ENCODE peak calls at places on chromosome 6, in ten cellular contexts. H, Z, X, T, B, V, N, L, Q and Y are unnamed samples.

GRCh38 chr6:117078624-117079023 is 186.7 kb upstream of the VGLL2 start:
- DNase-seq in H (no peak), Z (no peak), X (no peak), T (no peak), B (no peak), V (no peak), N (no peak), L (no peak), Q (no peak), Y (no peak)

GRCh38 chr6:105199711-105200110 is 19.9 kb upstream of the POPDC3 start:
- DNase-seq in H (no peak), Z (no peak), X (no peak), T (no peak), B (no peak), V (no peak), N (peak; percentile 62), L (no peak), Q (peak; percentile 77), Y (no peak)

GRCh38 chr6:111677186-111677990 is 71.7 kb upstream of the TRAF3IP2 start:
- DNase-seq in H (no peak), Z (no peak), X (no peak), T (no peak), B (no peak), V (no peak), N (no peak), L (no peak), Q (no peak), Y (no peak)

GRCh38 chr6:63066053-63066704 is 145.1 kb upstream of the FKBP1C start:
- DNase-seq in H (no peak), Z (no peak), X (no peak), T (no peak), B (no peak), V (no peak), N (no peak), L (no peak), Q (no peak), Y (no peak)

GRCh38 chr6:122365775-122366403 is 33.6 kb upstream of the HSF2 start:
- DNase-seq in H (no peak), Z (no peak), X (no peak), T (no peak), B (no peak), V (no peak), N (no peak), L (peak; percentile 8), Q (no peak), Y (no peak)

GRCh38 chr6:128233501-128233900 is 286.9 kb downstream of the PTPRK start:
- DNase-seq in H (no peak), Z (no peak), X (no peak), T (no peak), B (no peak), V (no peak), N (no peak), L (no peak), Q (no peak), Y (no peak)

GRCh38 chr6:37399131-37399530 is 33.9 kb upstream of the CMTR1 start:
- DNase-seq in H (no peak), Z (no peak), X (no peak), T (no peak), B (no peak), V (no peak), N (no peak), L (no peak), Q (no peak), Y (no peak)

GRCh38 chr6:43143235-43144124 is 27.6 kb upstream of the SRF start:
- DNase-seq in H (peak; percentile 59), Z (peak; percentile 86), X (peak; percentile 80), T (peak; percentile 84), B (peak; percentile 79), V (peak; percentile 93), N (peak; percentile 86), L (peak; percentile 96), Q (peak; percentile 87), Y (peak; percentile 88)

GRCh38 chr6:163872335-163872734 is 457.8 kb downstream of the QKI start:
- DNase-seq in H (no peak), Z (no peak), X (peak; percentile 84), T (no peak), B (no peak), V (peak; percentile 90), N (no peak), L (peak; percentile 3), Q (no peak), Y (no peak)

GRCh38 chr6:89819336-89820130 is at the start of gene MDN1:
- DNase-seq in H (no peak), Z (peak; percentile 89), X (peak; percentile 87), T (peak; percentile 96), B (peak; percentile 85), V (peak; percentile 94), N (peak; percentile 92), L (peak; percentile 99), Q (peak; percentile 89), Y (peak; percentile 85)
- H3K36me3 ChIP-seq in H (no peaks in the 10 kb centered on the region), Z (no peaks in the 10 kb centered on the region), X (no peaks in the 10 kb centered on the region), T (no peaks in the 10 kb centered on the region), B (no peaks in the 10 kb centered on the region), V (no peaks in the 10 kb centered on the region), N (no peaks in the 10 kb centered on the region), L (no peaks in the 10 kb centered on the region), Q (no peaks in the 10 kb centered on the region), Y (no peaks in the 10 kb centered on the region)

GRCh38 chr6:135166515-135166914 is 14.6 kb upstream of the MYB start:
- DNase-seq in H (no peak), Z (no peak), X (no peak), T (no peak), B (no peak), V (no peak), N (no peak), L (no peak), Q (no peak), Y (no peak)
- H3K36me3 ChIP-seq in H (no peaks in the 10 kb centered on the region), Z (no peaks in the 10 kb centered on the region), X (no peaks in the 10 kb centered on the region), T (no peaks in the 10 kb centered on the region), B (no peaks in the 10 kb centered on the region), V (no peaks in the 10 kb centered on the region), N (no peaks in the 10 kb centered on the region), L (no peaks in the 10 kb centered on the region), Q (no peaks in the 10 kb centered on the region), Y (no peaks in the 10 kb centered on the region)

DNA sequence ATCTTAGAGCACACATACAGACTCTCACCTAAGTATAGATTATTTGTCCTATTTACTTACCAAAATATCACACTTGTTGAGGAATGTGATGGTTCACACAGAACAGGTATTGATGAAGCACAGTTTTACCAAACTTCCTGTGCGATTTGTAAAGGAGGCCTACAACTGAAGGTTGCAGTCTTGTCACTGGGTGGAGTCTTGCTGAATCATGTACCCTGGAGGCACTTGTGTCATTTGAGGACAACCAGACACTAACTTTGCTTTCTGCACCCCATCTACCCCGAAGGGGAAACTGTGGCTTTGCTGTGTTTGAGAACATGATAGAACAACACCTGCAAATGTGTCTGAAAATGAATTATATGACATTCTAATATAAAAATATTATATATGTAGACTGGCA is 32.4 kb upstream of the HINT3 start:
- DNase-seq in H (peak; percentile 64), Z (no peak), X (no peak), T (no peak), B (no peak), V (no peak), N (no peak), L (peak; percentile 42), Q (no peak), Y (no peak)
- H3K36me3 ChIP-seq in H (peaks cover 4% of the 10 kb centered on the region), Z (peaks cover 19% of the 10 kb centered on the region), X (peaks cover 56% of the 10 kb centered on the region), T (peaks cover 32% of the 10 kb centered on the region), B (peaks cover 62% of the 10 kb centered on the region), V (no peaks in the 10 kb centered on the region), N (peaks cover 15% of the 10 kb centered on the region), L (peaks cover 18% of the 10 kb centered on the region), Q (peaks cover 70% of the 10 kb centered on the region), Y (peaks cover 40% of the 10 kb centered on the region)

DNA sequence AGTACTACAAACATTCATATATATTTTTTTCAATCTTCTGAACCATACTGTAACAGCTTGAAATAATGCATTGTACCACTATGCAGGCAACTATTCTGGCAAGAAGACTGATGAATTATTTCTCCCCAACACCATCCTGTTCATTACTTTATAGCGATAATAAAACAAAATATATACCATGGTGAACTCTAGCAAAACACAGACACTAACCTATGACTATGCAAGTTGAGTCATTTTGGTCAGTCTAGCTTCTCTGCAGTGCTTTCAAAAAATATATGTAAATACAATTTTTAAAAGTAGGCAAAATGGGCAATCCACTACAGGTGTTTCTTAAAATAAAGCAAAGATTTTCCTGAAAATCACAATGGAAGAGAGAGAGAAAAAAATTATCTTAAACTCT is 20.3 kb downstream of the PHIP start:
- DNase-seq in H (no peak), Z (no peak), X (no peak), T (no peak), B (no peak), V (no peak), N (no peak), L (no peak), Q (no peak), Y (no peak)
- H3K36me3 ChIP-seq in H (peaks cover 5% of the 10 kb centered on the region), Z (peaks cover 11% of the 10 kb centered on the region), X (peaks cover 14% of the 10 kb centered on the region), T (peaks cover 18% of the 10 kb centered on the region), B (peaks cover 38% of the 10 kb centered on the region), V (no peaks in the 10 kb centered on the region), N (peaks cover 42% of the 10 kb centered on the region), L (peaks cover 67% of the 10 kb centered on the region), Q (peaks cover 63% of the 10 kb centered on the region), Y (peaks cover 33% of the 10 kb centered on the region)

GRCh38 chr6:156992396-156992795 is 215.2 kb downstream of the ARID1B start:
- DNase-seq in H (no peak), Z (no peak), X (no peak), T (no peak), B (no peak), V (peak; percentile 17), N (peak; percentile 46), L (no peak), Q (peak; percentile 34), Y (no peak)
- H3K36me3 ChIP-seq in H (no peaks in the 10 kb centered on the region), Z (no peaks in the 10 kb centered on the region), X (no peaks in the 10 kb centered on the region), T (no peaks in the 10 kb centered on the region), B (no peaks in the 10 kb centered on the region), V (no peaks in the 10 kb centered on the region), N (no peaks in the 10 kb centered on the region), L (no peaks in the 10 kb centered on the region), Q (no peaks in the 10 kb centered on the region), Y (no peaks in the 10 kb centered on the region)